ENCODE peak calls at places on chromosomes 12 and 14, in six cellular contexts. K is GM12865; P is GM04503; Z is activated CD4-positive, alpha-beta memory T cell treated with anti-CD3 and anti-CD28 coated beads for 36 hours; V is AG09309; F is anterior cingulate cortex. N is an unnamed sample.

GRCh38 chr12:13164271-13164670 is 32.3 kb upstream of the EMP1 start:
- DNase-seq in K (no peak), P (no peak), Z (no peak), V (no peak), F (no peak), N (no peak)

GRCh38 chr12:127254420-127254955 is 1012.5 kb upstream of the TMEM132C start:
- DNase-seq in K (no peak), P (no peak), Z (no peak), V (no peak), F (no peak), N (no peak)

GRCh38 chr12:6703631-6704030 is 3.0 kb upstream of the PIANP start:
- DNase-seq in K (peak), P (no peak), Z (peak), V (no peak), F (no peak), N (no peak)

GRCh38 chr12:61993734-61994345 is 266.4 kb upstream of the USP15 start:
- DNase-seq in K (peak), P (no peak), Z (no peak), V (no peak), F (no peak), N (no peak)

GRCh38 chr12:103379670-103380069 is 116.1 kb downstream of the C12orf42 start:
- DNase-seq in K (no peak), P (no peak), Z (no peak), V (no peak), F (no peak), N (no peak)

GRCh38 chr12:118033902-118034301 is 17.4 kb downstream of the RFC5 start:
- DNase-seq in K (no peak), P (peak), Z (no peak), V (peak), F (no peak), N (no peak)

GRCh38 chr12:1703771-1704170 is 12.9 kb downstream of the ADIPOR2 start:
- DNase-seq in K (no peak), P (no peak), Z (no peak), V (no peak), F (no peak), N (no peak)

GRCh38 chr12:109653896-109654295 is 59.7 kb upstream of the FAM222A start:
- DNase-seq in K (no peak), P (no peak), Z (no peak), V (no peak), F (no peak), N (no peak)

GRCh38 chr14:60151715-60152114 is 13.5 kb downstream of the DHRS7 start:
- DNase-seq in K (peak), P (peak), Z (peak), V (peak), F (peak), N (peak)

GRCh38 chr12:105761075-105761474 is 377.7 kb downstream of the NUAK1 start:
- DNase-seq in K (no peak), P (no peak), Z (no peak), V (no peak), F (no peak), N (no peak)

GRCh38 chr12:6788972-6789905 is at the start of gene CD4:
- DNase-seq in K (no peak), P (no peak), Z (peak), V (no peak), F (no peak), N (no peak)

N was measured in BJ.